ENCODE peak calls at places on chromosome 5, in six cellular contexts. M, F, H, P, W and Q are unnamed samples. For H3K9me3, the result is how much of the 10 kb centered on the place peaks cover.

GRCh38 chr5:108003178-108003577 is 332.4 kb upstream of the EFNA5 start:
- DNase-seq in P (no peak), H (no peak), W (no peak), F (peak), M (no peak), Q (peak)

GRCh38 chr5:61907995-61908394 is 398.0 kb upstream of the KIF2A start:
- DNase-seq in W (no peak), M (no peak), F (no peak), H (no peak), P (no peak), Q (no peak)

GRCh38 chr5:33583332-33583731 is 142.6 kb downstream of the TARS1 start:
- DNase-seq in F (no peak), M (no peak), P (no peak), H (peak), W (no peak), Q (no peak)

GRCh38 chr5:50889790-50890189 is 223.4 kb downstream of the PARP8 start:
- DNase-seq in P (no peak), H (no peak), M (no peak), F (no peak), W (no peak), Q (peak)

GRCh38 chr5:151198861-151199260 is 25.0 kb downstream of the CCDC69 start:
- DNase-seq in W (no peak), M (no peak), H (no peak), P (no peak), F (no peak), Q (no peak)

GRCh38 chr5:12566441-12566840 is 662.2 kb upstream of the CTNND2 start:
- DNase-seq in P (no peak), W (no peak), M (no peak), H (no peak), F (no peak), Q (no peak)

GRCh38 chr5:68187268-68188055 is 28.1 kb upstream of the PIK3R1 start:
- DNase-seq in M (no peak), W (peak), P (no peak), H (no peak), F (peak), Q (no peak)

GRCh38 chr5:111707624-111708165 is 49.3 kb downstream of the NREP start:
- DNase-seq in M (no peak), P (no peak), H (peak), F (no peak), W (no peak), Q (peak)

GRCh38 chr5:152622628-152623027 is 217.5 kb upstream of the NMUR2 start:
- DNase-seq in M (no peak), P (no peak), H (no peak), W (no peak), F (no peak), Q (no peak)

GRCh38 chr5:96952118-96952750 is 16.4 kb downstream of the LNPEP start:
- DNase-seq in H (no peak), F (no peak), P (no peak), W (no peak), M (no peak), Q (no peak)
- H3K9me3 ChIP-seq in H (under half), F (under half), P (under half), W (under half), M (under half), Q (under half)

DNA sequence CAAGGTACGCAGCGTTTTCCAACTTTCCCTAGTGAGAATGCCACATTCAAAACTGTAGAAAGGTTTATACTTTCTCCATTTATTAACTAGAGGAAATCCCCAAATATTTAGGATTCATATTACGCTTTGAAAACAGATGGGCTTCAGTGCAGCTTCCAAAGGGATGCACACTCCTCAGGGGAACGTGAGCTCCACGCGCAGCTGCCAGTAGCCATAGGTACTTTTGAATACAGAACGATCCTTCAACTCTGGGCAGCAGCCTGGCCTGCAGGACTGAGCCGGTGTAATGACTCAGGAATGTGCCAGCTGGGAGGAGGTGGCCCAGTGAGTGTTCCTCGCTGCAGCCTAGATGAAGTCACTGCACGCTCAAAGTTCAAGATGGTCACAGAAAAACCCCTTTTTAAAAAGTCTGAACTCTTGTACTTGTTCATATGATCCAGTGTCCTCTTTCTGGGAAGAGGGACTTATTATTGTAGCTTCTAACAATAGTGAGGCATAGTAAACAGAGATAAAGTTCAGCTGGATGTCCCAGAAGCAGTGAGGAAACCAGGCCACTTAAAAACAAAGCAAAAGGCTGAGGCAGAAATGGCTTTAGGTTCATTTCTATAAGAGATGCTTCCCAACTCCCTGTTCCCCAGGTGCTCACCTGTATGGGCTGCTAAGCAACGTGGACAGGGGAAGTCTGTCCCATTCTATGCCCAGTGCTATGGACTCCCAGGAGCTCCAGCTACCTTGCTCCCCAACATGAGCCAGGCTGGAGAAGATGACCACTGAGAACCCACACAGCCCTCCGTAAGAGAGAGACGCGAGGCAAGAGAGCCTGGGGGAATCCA is 130.0 kb downstream of the LHFPL2 start:
- DNase-seq in P (peak), F (peak), M (peak), H (peak), W (no peak), Q (peak)
- TF ChIP-seq CTCF in P (no peak), F (no peak), M (no peak), H (no peak), W (no peak), Q (no peak)

GRCh38 chr5:2257326-2258244 is 374.9 kb upstream of the IRX4 start:
- DNase-seq in W (no peak), H (no peak), M (no peak), F (no peak), P (no peak), Q (no peak)
- H3K9me3 ChIP-seq in W (under half), H (under half), M (under half), F (under half), P (under half), Q (under half)

GRCh38 chr5:59198832-59199231 is 616.0 kb downstream of the RAB3C start:
- DNase-seq in H (no peak), F (no peak), M (no peak), W (no peak), P (no peak), Q (no peak)
- TF ChIP-seq CTCF in H (no peak), F (no peak), M (no peak), W (no peak), P (no peak), Q (no peak)